ENCODE peak calls at places on chromosomes 16 and 17, in five cellular contexts. W is right lobe of liver; T is transverse colon; M is aorta; C is CD4-positive, CD25-positive, alpha-beta regulatory T cell. H is an unnamed sample. For H3K4me1, the result is how much of the 10 kb centered on the place peaks cover.

GRCh38 chr17:60327122-60327869 is 64.6 kb downstream of the USP32 start:
- DNase-seq in M (no peak), T (no peak), W (no peak), C (no peak), H (no peak)

GRCh38 chr17:62098623-62099231 is 33.6 kb upstream of the MED13 start:
- DNase-seq in W (no peak), T (no peak), C (peak), M (no peak), H (no peak)

GRCh38 chr17:49746791-49747490 is 17.0 kb downstream of the FAM117A start:
- DNase-seq in W (no peak), M (no peak), C (peak), T (peak), H (no peak)

GRCh38 chr17:57989011-57989345 is 924 bp upstream of the VEZF1 start:
- DNase-seq in M (no peak), C (no peak), W (no peak), T (peak), H (peak)

GRCh38 chr17:56185905-56186783 is 32.9 kb downstream of the ANKFN1 start:
- DNase-seq in C (no peak), W (no peak), M (no peak), T (no peak), H (no peak)

GRCh38 chr17:63919311-63919723 is 678 bp upstream of the GH1 start:
- DNase-seq in M (peak), T (peak), C (peak), W (no peak), H (peak)

GRCh38 chr16:19084879-19085278 is 17.5 kb downstream of the COQ7 start:
- DNase-seq in M (no peak), W (no peak), C (no peak), T (no peak), H (no peak)

GRCh38 chr16:70680495-70681381 is 5.1 kb downstream of the MTSS2 start:
- DNase-seq in M (peak), T (no peak), W (no peak), C (no peak), H (no peak)

GRCh38 chr17:14741516-14741915 is 440.6 kb downstream of the HS3ST3B1 start:
- DNase-seq in T (no peak), W (no peak), M (no peak), C (no peak), H (no peak)

GRCh38 chr16:841455-842060 is 41.0 kb upstream of the GNG13 start:
- DNase-seq in M (no peak), T (no peak), C (no peak), W (no peak), H (no peak)

GRCh38 chr16:30491744-30492308 is 19.3 kb downstream of the ITGAL start:
- DNase-seq in M (no peak), C (no peak), T (peak), W (peak), H (no peak)

GRCh38 chr16:12771341-12771798 is 32.3 kb downstream of the CPPED1 start:
- DNase-seq in C (no peak), T (no peak), W (peak), M (no peak), H (no peak)

GRCh38 chr17:81863123-81863675 is 2.9 kb upstream of the P4HB start:
- DNase-seq in W (peak), M (no peak), T (no peak), C (no peak), H (no peak)

GRCh38 chr16:30187971-30188561 is 4.7 kb downstream of the CORO1A start:
- DNase-seq in T (no peak), M (peak), C (no peak), W (no peak), H (no peak)

GRCh38 chr16:5257462-5257861 is 159.9 kb upstream of the EEF2KMT start:
- DNase-seq in W (no peak), M (no peak), T (no peak), C (no peak), H (no peak)

GRCh38 chr16:66359811-66360608 is 6.5 kb upstream of the CDH5 start:
- DNase-seq in W (no peak), T (no peak), C (no peak), M (no peak), H (no peak)

GRCh38 chr17:37483311-37484039 is 6.2 kb upstream of the DUSP14 start:
- DNase-seq in C (no peak), W (no peak), T (peak), M (no peak), H (no peak)

GRCh38 chr16:66295191-66295590 is 71.3 kb upstream of the CDH5 start:
- DNase-seq in M (no peak), T (no peak), W (no peak), C (no peak), H (no peak)

GRCh38 chr17:63700528-63701441 is 860 bp upstream of the LIMD2 start:
- DNase-seq in M (peak), W (no peak), T (peak), C (peak), H (no peak)

GRCh38 chr16:89261691-89262563 is 44.4 kb downstream of the ZNF778 start:
- DNase-seq in T (no peak), M (peak), W (peak), C (no peak), H (no peak)

GRCh38 chr17:3027786-3028532 is 35.4 kb downstream of the OR1D5 start:
- DNase-seq in M (no peak), W (no peak), C (no peak), T (no peak), H (no peak)

GRCh38 chr17:41810659-41811548 is 845 bp downstream of the P3H4 start:
- DNase-seq in W (peak), M (no peak), C (no peak), T (peak), H (no peak)

GRCh38 chr16:3963203-3963602 is 82.7 kb upstream of the CREBBP start:
- DNase-seq in T (no peak), C (peak), W (no peak), M (no peak), H (no peak)

GRCh38 chr16:27475561-27475960 is 73.6 kb downstream of the IL21R start:
- DNase-seq in T (no peak), W (no peak), C (no peak), M (peak), H (no peak)

GRCh38 chr17:46870116-46870803 is 18.9 kb downstream of the WNT9B start:
- DNase-seq in W (peak), T (peak), M (no peak), C (no peak), H (peak)

GRCh38 chr17:20010099-20010863 is 1.1 kb downstream of the SPECC1 start:
- DNase-seq in C (no peak), T (peak), M (peak), W (no peak), H (peak)

GRCh38 chr17:21380659-21381058 is 4.5 kb downstream of the KCNJ12 start:
- DNase-seq in M (no peak), C (no peak), W (no peak), T (no peak), H (no peak)
- H3K4me1 ChIP-seq in M (under half), C (under half), W (under half), T (under half), H (under half)

DNA sequence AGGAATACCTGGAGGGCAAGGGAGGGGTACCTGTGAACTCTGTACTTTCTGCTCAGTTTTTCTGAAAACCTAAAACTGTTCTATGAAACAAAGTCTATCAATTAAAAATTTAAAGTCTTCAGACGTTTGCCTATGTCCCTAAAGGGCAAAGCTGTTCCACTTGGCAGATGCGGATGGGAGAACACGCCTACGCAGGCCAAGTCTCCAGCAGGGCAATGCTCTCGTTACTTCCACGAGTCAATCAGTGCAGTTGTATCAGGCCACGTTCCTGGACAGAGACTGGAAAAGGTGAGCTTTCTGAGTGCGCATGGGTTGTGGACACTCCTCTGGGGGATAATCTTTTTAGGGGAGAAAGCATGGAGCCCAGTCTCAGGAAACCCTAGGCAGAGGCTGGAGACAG is 86.6 kb downstream of the NXN start:
- DNase-seq in C (no peak), T (no peak), W (no peak), M (peak), H (no peak)
- H3K27ac ChIP-seq in C (no peak), T (no peak), W (no peak), M (no peak), H (no peak)

GRCh38 chr17:78132767-78133178 is 2.2 kb downstream of the TMC8 start:
- DNase-seq in T (no peak), M (no peak), W (no peak), C (no peak), H (no peak)
- H3K4me1 ChIP-seq in T (under half), M (under half), W (under half), C (half or more), H (under half)

GRCh38 chr16:82625066-82625968 is 1.5 kb upstream of the CDH13 start:
- DNase-seq in C (no peak), M (no peak), T (no peak), W (no peak), H (no peak)

GRCh38 chr16:82629441-82630027 is 2.8 kb downstream of the CDH13 start:
- DNase-seq in M (no peak), C (no peak), W (no peak), T (no peak), H (no peak)

GRCh38 chr16:82630219-82630618 is 3.5 kb downstream of the CDH13 start:
- DNase-seq in T (no peak), M (no peak), C (no peak), W (no peak), H (no peak)

GRCh38 chr16:82628741-82629140 is 2.0 kb downstream of the CDH13 start:
- DNase-seq in M (no peak), W (no peak), T (no peak), C (no peak), H (no peak)

GRCh38 chr16:82627811-82628339 is 1.1 kb downstream of the CDH13 start:
- DNase-seq in W (no peak), T (peak), C (no peak), M (peak), H (no peak)
- H3K27ac ChIP-seq in W (no peak), T (peak), C (no peak), M (peak), H (no peak)

GRCh38 chr16:29156511-29156910 is 171.7 kb downstream of the LAT start:
- DNase-seq in T (no peak), W (no peak), M (peak), C (no peak), H (no peak)
- H3K4me1 ChIP-seq in T (under half), W (under half), M (under half), C (under half), H (under half)

GRCh38 chr17:15944720-15945492 is at the start of gene ADORA2B:
- DNase-seq in C (peak), W (peak), T (peak), M (peak), H (peak)
- H3K27ac ChIP-seq in C (no peak), W (no peak), T (peak), M (no peak), H (no peak)

GRCh38 chr17:65678534-65678933 is 117.1 kb upstream of the AXIN2 start:
- DNase-seq in M (no peak), W (no peak), T (no peak), C (no peak), H (no peak)

GRCh38 chr17:65683428-65683827 is 122.0 kb upstream of the AXIN2 start:
- DNase-seq in M (no peak), T (no peak), C (no peak), W (no peak), H (no peak)

GRCh38 chr17:65674246-65675045 is 113.0 kb upstream of the AXIN2 start:
- DNase-seq in T (no peak), M (no peak), C (no peak), W (no peak), H (no peak)

DNA sequence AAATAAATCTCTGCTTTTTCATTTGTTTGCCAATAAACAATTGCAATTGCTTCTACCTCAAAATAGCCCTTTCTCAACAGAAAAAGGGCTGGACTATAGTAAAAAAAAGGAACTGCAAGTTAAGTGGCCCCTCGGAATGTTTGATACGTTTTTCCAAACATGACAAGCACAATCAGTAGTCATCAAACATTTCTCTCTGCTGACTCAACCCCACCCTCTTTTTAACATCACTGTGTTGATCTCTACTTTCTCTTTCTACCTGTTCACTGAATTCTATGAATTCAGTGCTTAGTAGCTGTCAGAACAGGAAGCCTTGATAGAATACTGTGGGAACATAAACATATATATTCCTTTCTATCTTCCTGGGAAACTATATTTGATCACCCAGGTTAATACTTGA is 116.5 kb upstream of the AXIN2 start:
- DNase-seq in W (no peak), T (no peak), M (no peak), C (peak), H (no peak)
- H3K4me1 ChIP-seq in W (under half), T (under half), M (under half), C (under half), H (under half)

DNA sequence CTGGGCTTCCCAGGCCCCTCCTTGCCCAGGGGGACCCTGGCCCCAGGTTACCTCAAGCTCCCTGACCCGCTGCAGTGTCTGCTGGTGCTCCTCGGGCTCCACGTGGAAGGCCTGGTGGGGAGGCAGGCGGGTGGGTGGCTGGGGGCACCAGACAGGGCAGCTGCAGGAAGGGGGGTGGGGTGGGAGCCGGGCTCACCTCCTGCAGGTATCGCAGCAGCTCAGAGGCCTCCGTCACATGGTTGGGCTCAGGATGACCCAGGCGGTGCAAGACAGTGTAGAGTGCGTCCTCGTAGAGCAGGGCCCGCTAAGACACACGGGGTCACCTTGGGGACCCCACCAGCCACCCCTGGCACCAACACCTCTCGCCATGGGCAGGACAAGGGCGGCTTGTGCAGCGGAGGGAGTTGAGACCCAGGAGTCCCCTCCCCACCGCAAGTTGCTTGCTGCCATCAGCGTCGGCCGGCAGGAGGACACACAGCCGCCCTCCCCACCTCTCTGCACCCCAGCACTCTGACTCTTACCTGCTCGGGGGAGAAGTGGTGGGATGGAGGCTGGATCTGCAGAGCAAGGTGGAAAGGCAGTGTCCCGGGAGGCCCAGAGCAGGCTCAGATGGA is 1.1 kb downstream of the UNC13D start:
- DNase-seq in W (no peak), C (peak), M (no peak), T (no peak), H (no peak)
- H3K27ac ChIP-seq in W (peak), C (peak), M (no peak), T (peak), H (peak)

GRCh38 chr17:74408830-74409229 is 23.1 kb upstream of the GPRC5C start:
- DNase-seq in C (no peak), M (no peak), T (no peak), W (no peak), H (no peak)
- H3K4me1 ChIP-seq in C (under half), M (under half), T (under half), W (under half), H (under half)

H was measured in pancreas.